ENCODE peak calls at places on chromosomes 2 and 18, in eight cellular contexts. B is smooth muscle cell of the brain vasculature; Q is progenitor cell of endocrine pancreas; V is heart left ventricle; H is D341Med; X is stimulated activated CD8-positive, alpha-beta memory T cell treated with anti-CD3 and anti-CD28 coated beads, Interleukin-7, amount 100 ng/mL, for 1 hour; U is HuH-7.5; R is ACHN. Z is an unnamed sample.

GRCh38 chr2:126372406-126372805 is 283.6 kb upstream of the GYPC start:
- DNase-seq in H (no peak), R (no peak), Q (no peak), X (no peak), B (no peak), V (no peak), U (no peak), Z (no peak)

GRCh38 chr2:132424526-132425121 is 8.0 kb downstream of the GPR39 start:
- DNase-seq in U (no peak), H (no peak), V (no peak), X (no peak), B (peak), Q (no peak), R (no peak), Z (no peak)

GRCh38 chr2:147182260-147182659 is 662.6 kb upstream of the ACVR2A start:
- DNase-seq in X (no peak), B (no peak), U (no peak), H (no peak), Q (no peak), R (peak), V (no peak), Z (peak)

GRCh38 chr2:126220336-126220735 is 435.6 kb upstream of the GYPC start:
- DNase-seq in B (no peak), V (no peak), R (peak), Q (no peak), H (no peak), U (no peak), X (no peak), Z (no peak)

GRCh38 chr2:176103634-176104337 is 3.3 kb upstream of the HOXD11 start:
- DNase-seq in Q (no peak), B (no peak), U (no peak), H (no peak), R (no peak), V (no peak), X (no peak), Z (no peak)

GRCh38 chr2:98648451-98648850 is 40.1 kb downstream of the UNC50 start:
- DNase-seq in B (no peak), X (no peak), U (no peak), H (no peak), Q (no peak), R (no peak), V (no peak), Z (no peak)

GRCh38 chr18:25225152-25225551 is 126.8 kb downstream of the ZNF521 start:
- DNase-seq in Q (no peak), X (no peak), V (no peak), R (no peak), B (no peak), H (no peak), U (no peak), Z (no peak)

GRCh38 chr2:37648316-37649011 is 23.0 kb downstream of the CDC42EP3 start:
- DNase-seq in Q (no peak), R (no peak), V (peak), H (no peak), U (no peak), B (no peak), X (peak), Z (no peak)

GRCh38 chr2:5845798-5846197 is 153.6 kb downstream of the SOX11 start:
- DNase-seq in U (no peak), V (no peak), Q (no peak), X (no peak), B (no peak), H (no peak), R (no peak), Z (no peak)

GRCh38 chr2:85888745-85889647 is at the start of gene ST3GAL5:
- DNase-seq in B (no peak), Q (peak), R (peak), H (peak), V (peak), U (peak), X (peak), Z (peak)

GRCh38 chr2:9378433-9379371 is 44.6 kb downstream of the ITGB1BP1 start:
- DNase-seq in X (no peak), H (peak), B (peak), R (peak), U (no peak), Q (no peak), V (peak), Z (no peak)

GRCh38 chr18:13471971-13472628 is 253.5 kb downstream of the LDLRAD4 start:
- DNase-seq in H (peak), V (no peak), X (no peak), R (no peak), U (no peak), Q (no peak), B (no peak), Z (no peak)

GRCh38 chr2:32442020-32442467 is 85.2 kb downstream of the BIRC6 start:
- DNase-seq in B (no peak), Q (no peak), R (no peak), V (no peak), X (no peak), U (no peak), H (no peak), Z (no peak)

Z was measured in activated CD4-positive, CD25-positive, alpha-beta regulatory T cell treated with anti-CD3 and anti-CD28 coated beads, Interleukin-2, amount 50 U/mL, for 72 hours.